ENCODE peak calls at places on chromosomes 11 and 22, in four cellular contexts. V is fibroblast of the aortic adventitia, B is prostate gland, A is AG04449. T is an unnamed sample.

GRCh38 chr11:68882391-68882790 is 21.2 kb downstream of the MRPL21 start:
- DNase-seq in V (no peak), B (no peak), A (no peak), T (no peak)

GRCh38 chr11:120339394-120339890 is 3.2 kb downstream of the ARHGEF12 start:
- DNase-seq in V (peak), B (peak), A (no peak), T (no peak)

GRCh38 chr11:11584446-11584810 is 37.4 kb downstream of the GALNT18 start:
- DNase-seq in V (peak), B (no peak), A (peak), T (peak)

GRCh38 chr11:120343429-120343828 is 7.2 kb downstream of the ARHGEF12 start:
- DNase-seq in V (no peak), B (no peak), A (no peak), T (no peak)

GRCh38 chr11:78231962-78232459 is 43.3 kb downstream of the USP35 start:
- DNase-seq in V (peak), B (no peak), A (no peak), T (no peak)

GRCh38 chr11:13970986-13971385 is 8.5 kb downstream of the SPON1 start:
- DNase-seq in V (peak), B (no peak), A (no peak), T (no peak)

GRCh38 chr11:128207861-128208321 is 379.5 kb downstream of the ETS1 start:
- DNase-seq in V (peak), B (no peak), A (peak), T (peak)

GRCh38 chr11:72245232-72245816 is 1.3 kb upstream of the PHOX2A start:
- DNase-seq in V (no peak), B (no peak), A (no peak), T (no peak)

GRCh38 chr22:28798810-28799124 is 1.6 kb downstream of the XBP1 start:
- DNase-seq in V (no peak), B (no peak), A (no peak), T (no peak)

GRCh38 chr22:25402501-25403283 is 161.8 kb upstream of the GRK3 start:
- DNase-seq in V (peak), B (peak), A (no peak), T (peak)

GRCh38 chr11:72732329-72732728 is 19.9 kb downstream of the ARAP1 start:
- DNase-seq in V (no peak), B (no peak), A (no peak), T (no peak)

GRCh38 chr11:77518471-77518870 is 44.6 kb upstream of the PAK1 start:
- DNase-seq in V (no peak), B (no peak), A (no peak), T (no peak)

GRCh38 chr11:69654660-69655478 is 13.9 kb downstream of the CCND1 start:
- DNase-seq in V (no peak), B (peak), A (no peak), T (no peak)

GRCh38 chr11:60925685-60926267 is 1.5 kb downstream of the TMEM132A start:
- DNase-seq in V (peak), B (no peak), A (peak), T (no peak)

GRCh38 chr11:4798427-4799183 is 5.6 kb downstream of the OR52R1 start:
- DNase-seq in V (no peak), B (no peak), A (no peak), T (no peak)

GRCh38 chr11:57476883-57477506 is 16.7 kb downstream of the RTN4RL2 start:
- DNase-seq in V (no peak), B (no peak), A (no peak), T (no peak)

GRCh38 chr22:48186121-48186790 is 1423.8 kb downstream of the TBC1D22A start:
- DNase-seq in V (no peak), B (no peak), A (no peak), T (no peak)

GRCh38 chr11:18203723-18204122 is 31.1 kb downstream of the MRGPRX4 start:
- DNase-seq in V (peak), B (no peak), A (no peak), T (no peak)

GRCh38 chr22:44526431-44527115 is 28.5 kb upstream of the RTL6 start:
- DNase-seq in V (no peak), B (no peak), A (no peak), T (no peak)

GRCh38 chr22:49192180-49192856 is 635.4 kb downstream of the BRD1 start:
- DNase-seq in V (no peak), B (no peak), A (no peak), T (no peak)

GRCh38 chr22:43270314-43270908 is 72.8 kb downstream of the SCUBE1 start:
- DNase-seq in V (no peak), B (no peak), A (no peak), T (no peak)

GRCh38 chr22:49887074-49887471 is 31.2 kb downstream of the ALG12 start:
- DNase-seq in V (no peak), B (no peak), A (no peak), T (no peak)

GRCh38 chr11:97717922-97718321 is 1302.8 kb upstream of the CNTN5 start:
- DNase-seq in V (no peak), B (no peak), A (no peak), T (no peak)

GRCh38 chr11:132186699-132187098 is 816.3 kb downstream of the NTM start:
- DNase-seq in V (no peak), B (no peak), A (no peak), T (no peak)

GRCh38 chr11:120122921-120123683 is 14.8 kb downstream of the TRIM29 start:
- DNase-seq in V (no peak), B (no peak), A (no peak), T (no peak)

GRCh38 chr22:43176090-43176489 is 10.8 kb downstream of the TTLL12 start:
- DNase-seq in V (no peak), B (no peak), A (no peak), T (no peak)

GRCh38 chr11:19873730-19874129 is 161.1 kb downstream of the NAV2 start:
- DNase-seq in V (no peak), B (no peak), A (no peak), T (no peak)

GRCh38 chr11:26319906-26320305 is 12.0 kb upstream of the ANO3 start:
- DNase-seq in V (peak), B (no peak), A (no peak), T (no peak)

GRCh38 chr11:110289472-110289871 is 6.9 kb downstream of the RDX start:
- DNase-seq in V (no peak), B (no peak), A (no peak), T (no peak)

GRCh38 chr11:79809487-79809886 is 368.7 kb upstream of the TENM4 start:
- DNase-seq in V (no peak), B (no peak), A (no peak), T (no peak)

GRCh38 chr11:75576445-75577049 is 14.5 kb downstream of the SERPINH1 start:
- DNase-seq in V (peak), B (no peak), A (no peak), T (peak)

GRCh38 chr22:20584872-20585639 is 77.6 kb downstream of the MED15 start:
- DNase-seq in V (peak), B (no peak), A (no peak), T (no peak)

GRCh38 chr11:74522776-74523175 is 29.3 kb upstream of the LIPT2 start:
- DNase-seq in V (no peak), B (no peak), A (no peak), T (no peak)

DNA sequence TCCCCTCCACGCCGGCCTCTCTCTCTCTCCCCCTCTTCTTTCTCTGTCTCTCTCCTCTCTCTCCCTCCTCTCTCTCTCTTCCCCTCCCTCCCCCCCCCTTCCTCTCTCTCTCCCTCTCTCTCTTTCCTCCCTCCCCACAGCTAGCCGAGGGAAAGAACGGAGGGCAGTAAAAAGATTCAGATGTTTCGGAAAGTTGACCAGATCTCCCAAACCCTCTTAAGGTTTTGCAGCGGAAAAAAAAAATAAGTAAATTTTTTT is 188 bp upstream of the ALX4 start:
- DNase-seq in V (no peak), B (no peak), A (no peak), T (no peak)
- H3K4me3 ChIP-seq in V (no peak), B (no peak), A (peak), T (no peak)

GRCh38 chr22:19488884-19489843 is 9.4 kb downstream of the CDC45 start:
- DNase-seq in V (peak), B (no peak), A (no peak), T (no peak)
- TF ChIP-seq CTCF in V (peak), B (no peak), A (no peak), T (peak)

DNA sequence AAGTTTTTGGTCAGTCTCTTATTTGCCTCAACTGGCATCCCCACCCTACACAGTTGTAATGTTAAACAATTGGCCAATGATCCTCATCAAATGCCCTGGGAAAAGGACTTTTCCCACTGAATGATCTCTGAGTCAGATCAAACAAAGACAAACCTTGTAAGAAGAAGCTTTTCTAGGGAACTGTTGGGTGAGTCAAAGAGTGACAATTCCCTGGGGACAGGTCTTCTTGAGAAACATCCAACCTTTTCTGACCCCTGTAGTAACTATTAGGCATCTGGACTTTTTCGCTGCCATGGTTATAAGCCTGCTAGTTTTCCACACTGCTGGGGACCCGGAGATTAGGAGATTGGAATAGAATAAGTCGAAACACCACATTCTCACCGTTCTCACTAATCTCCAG is 789.8 kb upstream of the API5 start:
- DNase-seq in V (peak), B (no peak), A (no peak), T (no peak)
- H3K4me3 ChIP-seq in V (no peak), B (no peak), A (no peak), T (no peak)

GRCh38 chr11:117876341-117877119 is at the start of gene FXYD6:
- DNase-seq in V (no peak), B (no peak), A (no peak), T (no peak)
- TF ChIP-seq CTCF in V (no peak), B (no peak), A (no peak), T (no peak)

DNA sequence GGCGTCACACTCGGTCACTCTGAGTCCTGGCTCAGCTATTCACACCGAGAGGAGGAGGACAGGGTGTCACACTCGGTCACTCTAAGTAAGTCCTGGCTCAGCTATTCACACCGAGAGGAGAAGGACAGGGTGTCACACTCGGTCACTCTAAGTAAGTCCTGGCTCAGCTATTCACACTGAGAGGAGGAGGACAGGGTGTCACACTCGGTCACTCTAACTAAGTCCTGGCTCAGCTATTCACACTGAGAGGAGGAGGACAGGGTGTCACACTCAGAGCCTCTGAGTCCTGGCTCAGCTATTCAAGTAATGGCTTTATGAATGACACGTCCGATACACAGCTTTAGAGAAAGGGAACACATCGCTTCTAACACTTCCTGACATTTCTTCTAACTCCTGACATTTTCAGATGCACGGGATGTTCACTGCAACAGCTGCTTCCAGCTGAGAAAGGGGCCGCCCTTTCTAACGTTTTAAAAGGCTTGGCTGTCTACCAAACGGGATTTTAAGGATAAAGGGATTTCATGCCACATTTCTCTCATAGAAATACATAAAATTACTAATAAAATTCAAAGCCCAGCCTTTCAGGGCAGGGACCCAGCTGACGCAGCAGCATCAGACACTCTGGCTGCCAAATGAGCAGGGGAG is 28.1 kb downstream of the DRD4 start:
- DNase-seq in V (peak), B (no peak), A (no peak), T (no peak)
- H3K4me3 ChIP-seq in V (no peak), B (no peak), A (no peak), T (no peak)

GRCh38 chr11:64241175-64241429 is 207 bp downstream of the FKBP2 start:
- DNase-seq in V (no peak), B (no peak), A (no peak), T (no peak)
- TF ChIP-seq CTCF in V (no peak), B (no peak), A (no peak), T (no peak)

GRCh38 chr11:27839226-27839913 is 139.1 kb upstream of the BDNF start:
- DNase-seq in V (peak), B (no peak), A (no peak), T (peak)
- H3K4me3 ChIP-seq in V (no peak), B (no peak), A (no peak), T (no peak)

GRCh38 chr22:27617214-27617881 is 184.2 kb downstream of the MN1 start:
- DNase-seq in V (no peak), B (no peak), A (no peak), T (no peak)
- TF ChIP-seq CTCF in V (no peak), B (no peak), A (no peak), T (no peak)

DNA sequence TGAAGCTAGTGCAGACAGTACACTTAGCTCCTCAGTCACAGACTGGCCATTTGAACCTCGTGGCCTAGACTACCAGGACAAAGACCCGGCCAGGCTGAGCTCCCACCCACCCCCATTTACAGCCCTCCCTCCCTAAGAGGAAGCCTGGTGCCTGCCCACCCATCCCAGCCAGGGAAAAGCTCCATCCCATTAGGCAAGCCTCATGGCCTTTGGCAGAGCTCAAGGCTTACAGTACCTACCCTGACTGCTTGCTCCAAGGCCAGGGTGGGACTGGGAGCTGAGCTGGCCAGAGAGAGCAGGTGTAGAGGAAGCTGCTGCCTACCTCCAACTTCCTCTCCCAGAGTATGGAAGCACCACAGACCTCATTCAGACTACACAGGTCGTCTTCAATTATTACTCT is 7.5 kb downstream of the PIK3IP1 start:
- DNase-seq in V (no peak), B (no peak), A (no peak), T (no peak)
- H3K4me3 ChIP-seq in V (no peak), B (no peak), A (no peak), T (no peak)

DNA sequence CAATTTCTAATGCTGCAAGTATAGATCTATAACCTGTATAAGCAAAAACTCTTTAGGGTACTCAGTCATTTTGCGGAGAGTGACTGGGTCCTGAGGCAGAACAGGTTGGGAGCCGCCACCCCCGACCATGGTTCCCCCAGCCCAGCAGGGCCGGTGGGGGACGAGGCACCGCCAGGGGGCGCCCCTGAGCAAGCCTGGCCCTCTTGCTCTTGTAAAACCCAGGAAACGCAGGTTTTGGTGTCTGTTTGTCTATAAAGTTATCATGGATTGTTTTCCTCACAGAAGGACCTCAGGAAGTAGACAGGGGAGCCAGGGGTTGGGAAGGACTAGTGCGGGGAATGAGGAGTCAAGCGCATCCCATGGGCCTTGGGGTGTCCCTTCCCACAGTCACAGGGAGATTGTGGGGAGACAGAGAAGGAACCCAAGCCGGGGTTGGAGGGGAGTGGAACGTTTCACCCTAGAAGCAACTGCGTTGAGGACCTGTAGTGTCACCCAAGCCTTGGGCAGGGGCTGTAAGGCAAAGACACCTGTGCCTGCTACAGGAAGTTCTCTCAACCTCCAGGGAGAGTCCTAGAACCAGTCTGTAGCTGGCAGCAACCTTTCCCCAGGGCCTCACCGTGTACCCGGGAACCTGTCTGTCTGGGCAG is 26.4 kb downstream of the KCTD17 start:
- DNase-seq in V (peak), B (peak), A (no peak), T (peak)
- TF ChIP-seq CTCF in V (peak), B (peak), A (peak), T (peak)